ENCODE peak calls at places on chromosomes 16 and 17, in four cellular contexts. O is HepG2, L is K562, J is GM12878. S is an unnamed sample.

GRCh38 chr16:29816694-29817441 is 916 bp downstream of the PAGR1 start:
- DNase-seq in O (peak; percentile 47), L (peak; percentile 66), J (no peak), S (peak; percentile 71)

GRCh38 chr16:69942627-69943170 is 8.4 kb upstream of the CLEC18A start:
- DNase-seq in O (no peak), L (no peak), J (no peak), S (no peak)

GRCh38 chr17:45289316-45290268 is 27.2 kb downstream of the MAP3K14 start:
- DNase-seq in O (no peak), L (no peak), J (no peak), S (no peak)

GRCh38 chr17:13355054-13355453 is 246.7 kb downstream of the HS3ST3A1 start:
- DNase-seq in O (no peak), L (no peak), J (no peak), S (no peak)

GRCh38 chr17:44209786-44210341 is 9.6 kb downstream of the UBTF start:
- DNase-seq in O (no peak), L (no peak), J (no peak), S (no peak)

GRCh38 chr16:8522757-8523156 is 67.6 kb downstream of the TMEM114 start:
- DNase-seq in O (no peak), L (no peak), J (no peak), S (no peak)

GRCh38 chr17:61475726-61476125 is 23.5 kb downstream of the TBX4 start:
- DNase-seq in O (no peak), L (no peak), J (no peak), S (no peak)

GRCh38 chr17:77449908-77450741 is 309.4 kb downstream of the SEC14L1 start:
- DNase-seq in O (peak; percentile 92), L (peak; percentile 87), J (no peak), S (no peak)

GRCh38 chr16:23504076-23504452 is 6.2 kb downstream of the GGA2 start:
- DNase-seq in O (no peak), L (no peak), J (no peak), S (no peak)

GRCh38 chr16:84423416-84423837 is 55.1 kb downstream of the ATP2C2 start:
- DNase-seq in O (peak; percentile 67), L (peak; percentile 72), J (peak; percentile 11), S (peak; percentile 80)

GRCh38 chr16:90026135-90026534 is 6.9 kb upstream of the DBNDD1 start:
- DNase-seq in O (no peak), L (peak; percentile 37), J (no peak), S (no peak)

GRCh38 chr17:40459646-40460584 is 16.7 kb downstream of the IGFBP4 start:
- DNase-seq in O (no peak), L (no peak), J (no peak), S (peak; percentile 63)

GRCh38 chr16:24071990-24072389 is 184.1 kb upstream of the CACNG3 start:
- DNase-seq in O (no peak), L (no peak), J (no peak), S (no peak)

GRCh38 chr17:71085238-71086033 is 916.1 kb downstream of the KCNJ2 start:
- DNase-seq in O (peak; percentile 48), L (peak; percentile 14), J (no peak), S (peak; percentile 47)

GRCh38 chr17:82737981-82738877 is 2.8 kb downstream of the FN3K start:
- DNase-seq in O (peak; percentile 98), L (peak; percentile 81), J (no peak), S (no peak)

GRCh38 chr17:74814453-74814852 is 38.3 kb upstream of the NAT9 start:
- DNase-seq in O (no peak), L (no peak), J (no peak), S (no peak)

GRCh38 chr17:57033296-57033695 is 51.8 kb upstream of the AKAP1 start:
- DNase-seq in O (no peak), L (no peak), J (no peak), S (no peak)

GRCh38 chr16:81445926-81446317 is 1.3 kb downstream of the CMIP start:
- DNase-seq in O (no peak), L (peak; percentile 39), J (no peak), S (no peak)

GRCh38 chr16:81443688-81444447 is 740 bp upstream of the CMIP start:
- DNase-seq in O (no peak), L (peak; percentile 50), J (no peak), S (no peak)

GRCh38 chr16:81444448-81445121 is at the start of gene CMIP:
- DNase-seq in O (peak; percentile 68), L (peak; percentile 92), J (no peak), S (peak; percentile 84)

GRCh38 chr16:81446318-81447275 is 2.0 kb downstream of the CMIP start:
- DNase-seq in O (no peak), L (peak; percentile 49), J (no peak), S (peak; percentile 82)

DNA sequence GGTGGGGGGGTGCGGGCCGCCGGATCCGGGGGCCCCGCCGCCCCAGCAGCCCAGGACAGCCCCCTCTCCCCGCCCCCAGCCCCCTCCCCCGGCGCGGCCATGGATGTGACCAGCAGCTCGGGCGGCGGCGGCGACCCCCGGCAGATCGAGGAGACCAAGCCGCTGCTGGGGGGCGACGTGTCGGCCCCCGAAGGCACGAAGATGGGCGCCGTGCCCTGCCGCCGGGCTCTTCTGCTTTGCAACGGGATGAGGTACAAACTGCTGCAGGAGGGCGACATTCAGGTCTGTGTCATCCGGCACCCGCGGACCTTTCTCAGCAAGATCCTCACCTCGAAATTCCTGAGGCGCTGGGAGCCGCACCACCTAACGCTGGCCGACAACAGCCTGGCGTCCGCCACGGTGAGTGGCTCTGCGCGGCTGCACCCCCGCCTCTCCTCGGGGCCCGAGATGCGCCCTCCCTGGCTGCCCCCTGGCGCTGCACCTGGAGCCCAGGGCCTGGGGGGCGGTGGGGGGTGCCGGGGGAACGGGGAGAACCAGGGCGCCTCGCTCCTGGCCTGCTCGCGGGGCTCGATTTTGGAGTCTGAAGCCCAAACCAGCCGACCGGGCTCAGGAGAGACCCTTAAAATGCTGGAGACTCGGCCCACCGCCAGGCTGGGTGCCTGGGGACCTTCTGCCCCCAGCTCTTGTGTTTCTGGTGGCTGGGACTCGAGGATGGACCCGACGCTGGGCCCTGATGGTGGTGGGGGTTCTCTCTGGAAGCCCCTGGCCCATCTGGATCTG is 725 bp downstream of the CMIP start:
- DNase-seq in O (no peak), L (peak; percentile 68), J (no peak), S (peak; percentile 61)
- H3K27ac ChIP-seq in O (peak overlapping the region; percentile 89), L (peak overlapping the region; percentile 70), J (peak overlapping the region; percentile 87), S (peak overlapping the region; percentile 99)

GRCh38 chr16:71895679-71896385 is 501 bp downstream of the IST1 start:
- DNase-seq in O (no peak), L (peak; percentile 58), J (no peak), S (peak; percentile 63)
- TF ChIP-seq POLR2AphosphoS2 in O (no peak), L (no peak), J (no peak), S (no peak)

GRCh38 chr17:11538366-11538765 is 59.9 kb upstream of the DNAH9 start:
- DNase-seq in O (no peak), L (no peak), J (no peak), S (no peak)

GRCh38 chr17:11545002-11545401 is 53.3 kb upstream of the DNAH9 start:
- DNase-seq in O (no peak), L (no peak), J (no peak), S (no peak)

GRCh38 chr17:11535231-11535630 is 63.0 kb upstream of the DNAH9 start:
- DNase-seq in O (no peak), L (no peak), J (no peak), S (no peak)

DNA sequence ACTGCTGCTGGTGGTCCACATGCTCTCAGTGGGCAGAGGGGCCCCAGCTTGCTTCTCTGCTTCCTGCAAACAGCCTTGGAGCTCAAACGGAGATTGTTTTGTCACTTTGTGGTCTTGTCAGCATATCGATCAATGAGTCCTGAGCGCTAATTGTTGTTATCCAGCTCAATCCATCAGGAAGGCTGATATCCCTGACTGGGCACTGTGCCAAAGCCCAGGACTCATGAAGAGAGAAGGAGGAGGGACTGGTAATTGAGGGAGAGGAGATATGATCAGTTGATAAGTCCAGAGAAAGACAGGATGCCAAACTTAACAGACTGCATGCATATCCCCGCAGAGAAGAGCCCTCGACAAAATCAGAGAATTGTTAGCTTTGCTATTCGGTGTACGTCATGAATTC is 58.6 kb upstream of the DNAH9 start:
- DNase-seq in O (no peak), L (no peak), J (no peak), S (no peak)
- H3K27ac ChIP-seq in O (no peak overlapping the region), L (no peak overlapping the region), J (no peak overlapping the region), S (no peak overlapping the region)

GRCh38 chr17:49926886-49927285 is 42.1 kb upstream of the DLX4 start:
- DNase-seq in O (no peak), L (peak; percentile 62), J (no peak), S (peak; percentile 30)
- TF ChIP-seq POLR2AphosphoS2 in O (no peak), L (no peak), J (no peak), S (no peak)

DNA sequence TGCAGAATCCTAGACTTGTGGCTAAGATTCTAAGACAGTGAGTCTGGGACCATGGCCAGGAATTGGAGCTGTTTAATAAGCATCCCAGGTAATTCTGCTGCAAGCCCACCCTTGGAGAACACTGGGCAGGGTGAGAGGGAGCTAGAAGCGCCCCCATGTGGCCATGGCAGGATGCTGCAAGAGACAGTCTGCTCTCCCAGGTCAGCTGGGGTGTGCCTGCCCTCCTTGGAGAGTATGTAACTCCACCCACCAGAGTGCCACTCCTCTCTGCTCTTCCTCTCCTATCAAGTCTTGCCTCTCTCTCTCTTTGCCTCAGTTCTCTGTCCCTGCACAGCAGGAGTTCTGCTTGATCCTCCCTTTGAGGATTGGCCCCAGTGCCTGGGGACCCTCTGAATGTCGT is 14.9 kb downstream of the RCVRN start:
- DNase-seq in O (peak; percentile 6), L (peak; percentile 32), J (no peak), S (peak; percentile 75)
- H3K27ac ChIP-seq in O (no peak overlapping the region), L (no peak overlapping the region), J (no peak overlapping the region), S (peak overlapping the region; percentile 61)

GRCh38 chr16:14409563-14409962 is 220.5 kb downstream of the PARN start:
- DNase-seq in O (peak; percentile 72), L (no peak), J (no peak), S (no peak)
- TF ChIP-seq POLR2AphosphoS2 in O (no peak), L (no peak), J (no peak), S (no peak)

DNA sequence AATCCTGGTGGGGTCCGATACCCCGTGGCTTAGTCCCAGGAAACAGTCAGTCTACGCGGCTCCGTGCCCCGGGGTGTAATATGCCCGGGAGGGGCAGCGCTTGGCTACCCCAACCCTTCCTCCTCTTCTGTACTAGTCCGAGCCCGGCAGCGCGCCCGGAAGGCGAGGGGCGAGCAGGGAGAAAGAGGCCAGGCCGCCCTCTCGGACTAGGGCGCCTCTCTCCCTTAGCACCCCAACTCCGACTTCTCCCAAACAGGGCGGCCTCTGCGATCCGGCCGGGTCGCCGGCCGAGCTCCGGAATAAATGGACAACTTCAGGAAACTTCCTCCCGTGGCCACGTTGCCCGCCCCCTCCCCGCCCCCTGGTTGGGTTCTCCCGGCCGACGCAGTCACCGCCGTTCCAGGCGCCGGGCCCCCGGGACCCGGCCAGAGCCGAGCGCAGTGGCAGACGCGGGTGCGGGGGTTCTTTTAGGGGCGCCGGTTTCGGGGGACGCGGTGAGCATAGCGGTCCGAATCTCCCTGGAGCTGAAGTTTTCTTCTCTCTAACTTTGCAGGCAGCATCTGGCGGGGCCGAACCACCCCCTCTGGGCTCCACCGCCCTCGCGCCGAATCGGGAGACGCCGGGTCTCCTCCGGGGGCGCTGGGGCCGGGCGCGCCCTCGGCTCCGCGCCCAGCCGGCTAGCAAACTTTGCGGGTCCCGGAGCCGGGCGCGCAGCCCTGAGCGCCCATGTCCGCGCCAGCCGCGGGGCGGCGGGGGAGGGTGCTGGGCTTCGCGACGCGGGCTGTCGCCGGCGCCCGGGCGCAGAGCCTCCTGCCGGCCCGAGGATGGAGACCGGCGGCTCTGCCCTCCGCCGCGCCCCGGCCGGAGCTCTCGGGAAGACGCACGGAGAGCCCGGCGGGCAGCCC is at the start of gene SDK2:
- DNase-seq in O (no peak), L (no peak), J (no peak), S (peak; percentile 69)
- H3K27ac ChIP-seq in O (no peak within 1 kb of the TSS), L (no peak within 1 kb of the TSS), J (no peak within 1 kb of the TSS), S (peak within 1 kb of the TSS; percentile 67)

GRCh38 chr17:16940116-16940881 is 31.6 kb downstream of the TNFRSF13B start:
- DNase-seq in O (no peak), L (no peak), J (no peak), S (no peak)
- TF ChIP-seq POLR2AphosphoS2 in O (no peak), L (no peak), J (no peak), S (no peak)

S was measured in A549.